ENCODE peak calls at places on chromosomes 5 and 9, in ten cellular contexts. X is activated CD4-positive, alpha-beta T cell treated with anti-CD3 and anti-CD28 coated beads, Interleukin-2, amount 50 U/mL, for 48 hours; I is kidney tubule cell; V is breast epithelium; H is ACHN; C is activated T-cell treated with anti-CD3 and anti-CD28 coated beads for 24 hours; W is posterior cingulate gyrus; N is Panc1; M is neural crest cell; G is ELF-1. D is an unnamed sample.

GRCh38 chr5:36444582-36444999 is 142.9 kb upstream of the RANBP3L start:
- DNase-seq in X (no peak), I (peak; percentile 55), V (no peak), H (no peak), C (no peak), W (peak; percentile 80), N (no peak), M (no peak), G (no peak), D (no peak)

GRCh38 chr9:80041821-80042220 is 470.1 kb downstream of the TLE4 start:
- DNase-seq in X (no peak), I (no peak), V (no peak), H (no peak), C (no peak), W (no peak), N (no peak), M (no peak), G (no peak), D (no peak)

GRCh38 chr9:95939472-95939871 is 64.0 kb downstream of the ERCC6L2 start:
- DNase-seq in X (no peak), I (no peak), V (no peak), H (no peak), C (no peak), W (no peak), N (no peak), M (no peak), G (no peak), D (no peak)

GRCh38 chr9:114930063-114930812 is at the start of gene TNFSF8:
- DNase-seq in X (peak; percentile 75), I (no peak), V (no peak), H (no peak), C (peak; percentile 61), W (no peak), N (no peak), M (peak; percentile 4), G (no peak), D (peak; percentile 61)

GRCh38 chr5:139458580-139459407 is 3.7 kb downstream of the ECSCR start:
- DNase-seq in X (peak; percentile 80), I (peak; percentile 79), V (no peak), H (no peak), C (peak; percentile 65), W (no peak), N (no peak), M (no peak), G (peak; percentile 45), D (peak; percentile 65)

GRCh38 chr5:14190194-14191164 is 47.3 kb downstream of the TRIO start:
- DNase-seq in X (no peak), I (peak; percentile 98), V (no peak), H (peak; percentile 93), C (no peak), W (peak; percentile 89), N (peak; percentile 98), M (no peak), G (no peak), D (no peak)

GRCh38 chr9:88005146-88005750 is 30.9 kb upstream of the CDK20 start:
- DNase-seq in X (no peak), I (no peak), V (no peak), H (no peak), C (no peak), W (no peak), N (no peak), M (no peak), G (no peak), D (no peak)

GRCh38 chr5:124704594-124705284 is 41.7 kb downstream of the ZNF608 start:
- DNase-seq in X (no peak), I (no peak), V (no peak), H (no peak), C (no peak), W (no peak), N (no peak), M (no peak), G (no peak), D (no peak)

GRCh38 chr9:89817186-89817960 is 212.6 kb downstream of the GADD45G start:
- DNase-seq in X (no peak), I (no peak), V (no peak), H (no peak), C (no peak), W (no peak), N (no peak), M (no peak), G (peak; percentile 50), D (no peak)

GRCh38 chr5:147935032-147935431 is 28.7 kb upstream of the C5orf46 start:
- DNase-seq in X (no peak), I (peak; percentile 61), V (no peak), H (peak; percentile 35), C (no peak), W (no peak), N (peak; percentile 62), M (no peak), G (no peak), D (no peak)

GRCh38 chr9:110429453-110429852 is 91.8 kb upstream of the TXNDC8 start:
- DNase-seq in X (no peak), I (no peak), V (no peak), H (no peak), C (no peak), W (no peak), N (no peak), M (no peak), G (no peak), D (no peak)

GRCh38 chr9:76996700-76997099 is 22.8 kb upstream of the FOXB2 start:
- DNase-seq in X (peak; percentile 14), I (peak; percentile 36), V (no peak), H (peak; percentile 35), C (no peak), W (peak; percentile 92), N (no peak), M (peak; percentile 50), G (peak; percentile 69), D (no peak)

GRCh38 chr5:135335031-135335828 is 63.8 kb downstream of the MACROH2A1 start:
- DNase-seq in X (no peak), I (no peak), V (no peak), H (no peak), C (no peak), W (no peak), N (no peak), M (no peak), G (no peak), D (no peak)

GRCh38 chr5:9401786-9402472 is 143.9 kb downstream of the SEMA5A start:
- DNase-seq in X (no peak), I (no peak), V (no peak), H (no peak), C (no peak), W (no peak), N (no peak), M (no peak), G (no peak), D (no peak)

GRCh38 chr9:79341561-79341960 is 230.2 kb upstream of the TLE4 start:
- DNase-seq in X (no peak), I (no peak), V (no peak), H (no peak), C (no peak), W (no peak), N (no peak), M (no peak), G (no peak), D (no peak)

GRCh38 chr9:93224591-93224990 is 40.7 kb downstream of the WNK2 start:
- DNase-seq in X (no peak), I (peak; percentile 91), V (no peak), H (no peak), C (no peak), W (no peak), N (no peak), M (no peak), G (peak; percentile 49), D (no peak)

GRCh38 chr5:92401492-92401891 is 1018.4 kb upstream of the ARRDC3 start:
- DNase-seq in X (no peak), I (no peak), V (no peak), H (no peak), C (no peak), W (no peak), N (no peak), M (no peak), G (peak; percentile 14), D (no peak)

D was measured in stimulated activated naive CD4-positive, alpha-beta T cell.